ENCODE peak calls at places on chromosomes 16 and 17, in four cellular contexts. C is frontal cortex, A is skeletal muscle cell, G is ELR. Q is an unnamed sample.

GRCh38 chr17:70242781-70243437 is 73.6 kb downstream of the KCNJ2 start:
- DNase-seq in C (no peak), A (no peak), G (no peak), Q (no peak)

GRCh38 chr17:52026075-52026474 is 132.4 kb downstream of the CA10 start:
- DNase-seq in C (no peak), A (peak; percentile 8), G (no peak), Q (no peak)

GRCh38 chr16:1729026-1729425 is 23.0 kb downstream of the MAPK8IP3 start:
- DNase-seq in C (no peak), A (no peak), G (no peak), Q (no peak)

GRCh38 chr17:79960788-79961522 is 74.7 kb downstream of the TBC1D16 start:
- DNase-seq in C (no peak), A (no peak), G (peak; percentile 66), Q (peak; percentile 88)

GRCh38 chr17:78257810-78258322 is 26.4 kb downstream of the TMEM235 start:
- DNase-seq in C (no peak), A (no peak), G (no peak), Q (no peak)

GRCh38 chr17:39605492-39606433 is 2.0 kb downstream of the NEUROD2 start:
- DNase-seq in C (no peak), A (no peak), G (peak; percentile 28), Q (no peak)

GRCh38 chr17:80504671-80505413 is 28.4 kb upstream of the NPTX1 start:
- DNase-seq in C (no peak), A (peak; percentile 94), G (peak; percentile 88), Q (no peak)

GRCh38 chr17:50480854-50481490 is 2.3 kb downstream of the RSAD1 start:
- DNase-seq in C (no peak), A (no peak), G (no peak), Q (no peak)

GRCh38 chr17:34107019-34107418 is 148.1 kb upstream of the CCL2 start:
- DNase-seq in C (no peak), A (no peak), G (no peak), Q (no peak)

GRCh38 chr16:48592839-48593429 is 17.0 kb downstream of the N4BP1 start:
- DNase-seq in C (no peak), A (no peak), G (peak; percentile 44), Q (peak; percentile 19)

GRCh38 chr17:40499551-40500189 is 1.8 kb downstream of the TNS4 start:
- DNase-seq in C (peak; percentile 72), A (no peak), G (peak; percentile 68), Q (peak; percentile 90)

GRCh38 chr17:57211543-57211942 is 44.8 kb upstream of the MSI2 start:
- DNase-seq in C (no peak), A (no peak), G (peak; percentile 86), Q (peak; percentile 49)

GRCh38 chr16:15671530-15672117 is 21.6 kb downstream of the NDE1 start:
- DNase-seq in C (no peak), A (no peak), G (no peak), Q (no peak)

GRCh38 chr17:41615454-41615853 is 2.9 kb upstream of the KRT16 start:
- DNase-seq in C (no peak), A (no peak), G (no peak), Q (peak; percentile 75)

GRCh38 chr17:81601525-81602120 is 35.3 kb downstream of the NPLOC4 start:
- DNase-seq in C (peak; percentile 66), A (peak; percentile 47), G (peak; percentile 86), Q (peak; percentile 72)

GRCh38 chr16:65817799-65818198 is 548.7 kb upstream of the CDH5 start:
- DNase-seq in C (no peak), A (no peak), G (no peak), Q (no peak)

GRCh38 chr17:1438593-1439083 is 17.4 kb downstream of the CRK start:
- DNase-seq in C (no peak), A (no peak), G (peak; percentile 65), Q (no peak)

GRCh38 chr17:41682611-41683010 is 6.1 kb upstream of the EIF1 start:
- DNase-seq in C (no peak), A (no peak), G (no peak), Q (no peak)

GRCh38 chr16:19884021-19884485 is 595 bp downstream of the GPRC5B start:
- DNase-seq in C (no peak), A (no peak), G (peak; percentile 22), Q (no peak)

GRCh38 chr17:20008242-20009051 is 712 bp upstream of the SPECC1 start:
- DNase-seq in C (peak; percentile 37), A (no peak), G (peak; percentile 55), Q (no peak)

GRCh38 chr16:49924078-49924477 is 68.2 kb upstream of the ZNF423 start:
- DNase-seq in C (no peak), A (no peak), G (peak; percentile 17), Q (peak; percentile 2)

GRCh38 chr16:3819741-3820724 is 60.5 kb downstream of the CREBBP start:
- DNase-seq in C (peak; percentile 42), A (peak; percentile 89), G (peak; percentile 83), Q (peak; percentile 96)

GRCh38 chr17:66423436-66423922 is 121.1 kb downstream of the PRKCA start:
- DNase-seq in C (no peak), A (no peak), G (peak; percentile 54), Q (no peak)

GRCh38 chr17:45883063-45883462 is 11.3 kb upstream of the MAPT start:
- DNase-seq in C (no peak), A (no peak), G (no peak), Q (no peak)

GRCh38 chr16:29812754-29813643 is 1.0 kb downstream of the PRRT2 start:
- DNase-seq in C (no peak), A (no peak), G (no peak), Q (no peak)

GRCh38 chr17:28661635-28662526 is at the start of the genes SDF2 and SUPT6H:
- DNase-seq in C (peak; percentile 94), A (peak; percentile 37), G (peak; percentile 93), Q (peak; percentile 86)

GRCh38 chr16:9929313-9929712 is 252.9 kb downstream of the GRIN2A start:
- DNase-seq in C (no peak), A (no peak), G (no peak), Q (no peak)

GRCh38 chr17:41439375-41439774 is 1.4 kb downstream of the KRT38 start:
- DNase-seq in C (no peak), A (no peak), G (no peak), Q (peak; percentile 71)

GRCh38 chr17:49365667-49366066 is 3.6 kb upstream of the ZNF652 start:
- DNase-seq in C (no peak), A (no peak), G (peak; percentile 54), Q (no peak)

GRCh38 chr16:87461466-87461975 is 31.3 kb downstream of the ZCCHC14 start:
- DNase-seq in C (no peak), A (no peak), G (peak; percentile 55), Q (peak; percentile 95)

GRCh38 chr17:27009087-27009486 is 284.8 kb upstream of the WSB1 start:
- DNase-seq in C (no peak), A (no peak), G (no peak), Q (no peak)

GRCh38 chr16:14186007-14186953 is 115.2 kb downstream of the MRTFB start:
- DNase-seq in C (no peak), A (peak; percentile 72), G (peak; percentile 65), Q (peak; percentile 18)